ENCODE peak calls at places on chromosomes 2 and 18, in five cellular contexts. I is type B pancreatic cell, V is spleen, H is C1 segment of cervical spinal cord, K is fibroblast of lung. R is an unnamed sample.

GRCh38 chr2:41965886-41966285 is 81.9 kb upstream of the PKDCC start:
- DNase-seq in I (no peak), V (no peak), H (peak), K (peak), R (peak)

GRCh38 chr2:179579744-179580143 is 281.7 kb downstream of the ZNF385B start:
- DNase-seq in I (no peak), V (no peak), H (no peak), K (no peak), R (no peak)

GRCh38 chr2:74524955-74525716 is 895 bp downstream of the DQX1 start:
- DNase-seq in I (no peak), V (peak), H (no peak), K (no peak), R (no peak)

GRCh38 chr2:180472133-180472532 is 465.0 kb upstream of the CWC22 start:
- DNase-seq in I (no peak), V (no peak), H (no peak), K (no peak), R (peak)

GRCh38 chr2:217723981-217724380 is 278.8 kb downstream of the TNS1 start:
- DNase-seq in I (no peak), V (no peak), H (no peak), K (no peak), R (no peak)

GRCh38 chr2:108288534-108289106 is at the start of gene SULT1C2:
- DNase-seq in I (no peak), V (no peak), H (no peak), K (peak), R (no peak)

GRCh38 chr2:110755494-110756078 is 23.2 kb downstream of the ACOXL start:
- DNase-seq in I (no peak), V (no peak), H (no peak), K (peak), R (peak)

GRCh38 chr2:45607701-45608100 is 3.4 kb downstream of the SRBD1 start:
- DNase-seq in I (no peak), V (no peak), H (no peak), K (peak), R (peak)

GRCh38 chr2:46297546-46298271 is 502 bp downstream of the EPAS1 start:
- DNase-seq in I (peak), V (peak), H (peak), K (no peak), R (peak)

GRCh38 chr2:120302301-120302700 is 43.6 kb upstream of the INHBB start:
- DNase-seq in I (no peak), V (no peak), H (no peak), K (no peak), R (no peak)

GRCh38 chr18:74632088-74632679 is 34.5 kb downstream of the ZNF407 start:
- DNase-seq in I (no peak), V (no peak), H (no peak), K (no peak), R (no peak)

GRCh38 chr2:165902929-165903328 is 50.6 kb downstream of the TTC21B start:
- DNase-seq in I (no peak), V (no peak), H (no peak), K (peak), R (peak)

GRCh38 chr2:3598912-3599854 is 4.3 kb downstream of the COLEC11 start:
- DNase-seq in I (no peak), V (no peak), H (no peak), K (no peak), R (no peak)

GRCh38 chr2:179264238-179265081 is at the start of gene SESTD1:
- DNase-seq in I (peak), V (peak), H (peak), K (peak), R (peak)

GRCh38 chr2:36409971-36410370 is 54.4 kb downstream of the CRIM1 start:
- DNase-seq in I (no peak), V (no peak), H (no peak), K (no peak), R (no peak)

GRCh38 chr2:110116033-110116710 is 550 bp upstream of the MALL start:
- DNase-seq in I (no peak), V (no peak), H (no peak), K (peak), R (peak)

GRCh38 chr2:22281033-22281432 is 1103.9 kb upstream of the KLHL29 start:
- DNase-seq in I (no peak), V (no peak), H (no peak), K (peak), R (no peak)

GRCh38 chr2:241808701-241809382 is at the start of gene NEU4:
- DNase-seq in I (no peak), V (peak), H (no peak), K (no peak), R (no peak)